ENCODE peak calls at places on chromosome 19, in ten cellular contexts. K is ecto neural progenitor cell; W is HTR-8/SVneo; J is A172; V is AG08395; G is heart right ventricle; O is NCI-H345; F is NCI-H2081; X is CD4-positive, CD25-positive, alpha-beta regulatory T cell; H is activated CD4-positive, alpha-beta T cell treated with anti-CD3 and anti-CD28 coated beads, Interleukin-2, amount 50 U/mL, for 48 hours. I is an unnamed sample.

GRCh38 chr19:39277598-39277997 is 9.4 kb downstream of the IFNL2 start:
- DNase-seq in X (no peak), O (no peak), W (no peak), K (no peak), H (no peak), J (no peak), V (no peak), F (no peak), G (no peak), I (no peak)

GRCh38 chr19:18415177-18415867 is 3.9 kb upstream of the SSBP4 start:
- DNase-seq in J (peak), G (peak), X (no peak), F (peak), O (no peak), W (no peak), H (no peak), K (no peak), V (peak), I (no peak)

GRCh38 chr19:29673451-29674371 is 8.4 kb downstream of the PLEKHF1 start:
- DNase-seq in K (no peak), J (no peak), F (no peak), G (no peak), X (no peak), O (no peak), W (no peak), H (no peak), V (no peak), I (no peak)

GRCh38 chr19:51460164-51460992 is 2.1 kb upstream of the SIGLEC8 start:
- DNase-seq in H (no peak), G (no peak), J (no peak), W (no peak), V (no peak), X (no peak), O (no peak), F (no peak), K (peak), I (peak)

GRCh38 chr19:12265921-12266704 is 28.6 kb downstream of the ZNF44 start:
- DNase-seq in H (no peak), F (no peak), V (no peak), K (no peak), X (no peak), J (no peak), W (no peak), G (no peak), O (no peak), I (no peak)

GRCh38 chr19:1796395-1797142 is 15.5 kb downstream of the ATP8B3 start:
- DNase-seq in V (no peak), X (no peak), G (no peak), H (no peak), W (no peak), F (no peak), J (no peak), K (no peak), O (no peak), I (no peak)

GRCh38 chr19:6530385-6531162 is at the start of gene TNFSF9:
- DNase-seq in K (peak), W (peak), F (peak), J (no peak), H (peak), X (peak), O (peak), G (peak), V (peak), I (no peak)

GRCh38 chr19:6890938-6891337 is 3.6 kb downstream of the ADGRE1 start:
- DNase-seq in F (no peak), K (no peak), X (no peak), H (peak), J (no peak), V (no peak), G (no peak), O (no peak), W (no peak), I (no peak)

GRCh38 chr19:14090509-14091085 is at the start of gene SAMD1:
- DNase-seq in G (peak), O (peak), H (peak), K (no peak), W (peak), X (peak), V (peak), F (peak), J (peak), I (no peak)

GRCh38 chr19:40689339-40690049 is 957 bp downstream of the NUMBL start:
- DNase-seq in J (no peak), G (peak), K (peak), O (peak), W (no peak), V (no peak), X (no peak), F (no peak), H (no peak), I (no peak)

GRCh38 chr19:10780368-10780767 is 55.6 kb downstream of the TMED1 start:
- DNase-seq in F (no peak), X (no peak), W (no peak), K (no peak), H (no peak), J (peak), V (no peak), O (no peak), G (no peak), I (no peak)